ENCODE peak calls at places on chromosomes 5 and 9, in ten cellular contexts. D is Kasumi-1; A is activated B cell treated with CpG ODN at 0.5 μM for 24 hours; J is right cardiac atrium; Z is amniotic stem cell; U is MG63; I is ELR; C is NCI-H1930; W is mesothelial cell of epicardium; O is activated CD8-positive, alpha-beta memory T cell treated with anti-CD3 and anti-CD28 coated beads, Interleukin-2, amount 50 U/mL, for 48 hours. R is an unnamed sample.

GRCh38 chr9:38373679-38374078 is 18.8 kb upstream of the ALDH1B1 start:
- DNase-seq in D (no peak), A (no peak), J (no peak), Z (no peak), U (no peak), I (no peak), C (no peak), W (no peak), O (no peak), R (no peak)

GRCh38 chr5:143308726-143309125 is 94.8 kb downstream of the NR3C1 start:
- DNase-seq in D (no peak), A (no peak), J (no peak), Z (no peak), U (no peak), I (no peak), C (no peak), W (no peak), O (no peak), R (no peak)

GRCh38 chr9:93267091-93267541 is 83.2 kb downstream of the WNK2 start:
- DNase-seq in D (no peak), A (peak; percentile 15), J (no peak), Z (no peak), U (no peak), I (no peak), C (no peak), W (no peak), O (peak; percentile 47), R (no peak)

GRCh38 chr9:109997682-109998081 is 210.3 kb downstream of the C9orf152 start:
- DNase-seq in D (no peak), A (no peak), J (peak; percentile 35), Z (no peak), U (no peak), I (no peak), C (no peak), W (no peak), O (no peak), R (no peak)

GRCh38 chr5:141398608-141399007 is 861 bp downstream of the PCDHGB5 start:
- DNase-seq in D (no peak), A (no peak), J (no peak), Z (no peak), U (no peak), I (no peak), C (no peak), W (no peak), O (no peak), R (no peak)

GRCh38 chr5:14741721-14742426 is 77.4 kb downstream of the OTULIN start:
- DNase-seq in D (no peak), A (no peak), J (no peak), Z (no peak), U (no peak), I (no peak), C (no peak), W (no peak), O (no peak), R (no peak)

GRCh38 chr5:79878721-79879336 is 112.2 kb downstream of the MTX3 start:
- DNase-seq in D (peak; percentile 21), A (no peak), J (no peak), Z (no peak), U (no peak), I (peak; percentile 36), C (no peak), W (no peak), O (peak; percentile 77), R (peak; percentile 56)

GRCh38 chr5:158967566-158967965 is 132.2 kb downstream of the EBF1 start:
- DNase-seq in D (no peak), A (no peak), J (no peak), Z (no peak), U (no peak), I (peak; percentile 92), C (no peak), W (no peak), O (no peak), R (no peak)

GRCh38 chr5:126000533-126000932 is 422.7 kb upstream of the GRAMD2B start:
- DNase-seq in D (no peak), A (no peak), J (no peak), Z (no peak), U (no peak), I (no peak), C (peak; percentile 10), W (no peak), O (no peak), R (no peak)

GRCh38 chr9:81759680-81760215 is 70.4 kb upstream of the TLE1 start:
- DNase-seq in D (no peak), A (no peak), J (peak; percentile 41), Z (peak; percentile 90), U (peak; percentile 73), I (peak; percentile 94), C (no peak), W (no peak), O (no peak), R (no peak)

GRCh38 chr9:96859461-96860198 is 5.3 kb upstream of the ZNF782 start:
- DNase-seq in D (no peak), A (no peak), J (no peak), Z (peak; percentile 69), U (peak; percentile 50), I (peak; percentile 97), C (no peak), W (no peak), O (no peak), R (no peak)

GRCh38 chr5:81125959-81126358 is 107.2 kb upstream of the CKMT2 start:
- DNase-seq in D (no peak), A (no peak), J (peak; percentile 22), Z (no peak), U (no peak), I (no peak), C (no peak), W (no peak), O (no peak), R (no peak)

GRCh38 chr5:59709833-59710232 is 183.7 kb downstream of the PDE4D start:
- DNase-seq in D (no peak), A (no peak), J (peak; percentile 12), Z (no peak), U (peak; percentile 74), I (peak; percentile 92), C (no peak), W (no peak), O (no peak), R (no peak)

GRCh38 chr9:19992556-19992955 is 203.7 kb upstream of the SLC24A2 start:
- DNase-seq in D (no peak), A (no peak), J (no peak), Z (peak; percentile 37), U (peak; percentile 65), I (peak; percentile 80), C (no peak), W (no peak), O (no peak), R (no peak)

GRCh38 chr5:58477760-58478159 is 13.5 kb upstream of the GAPT start:
- DNase-seq in D (peak; percentile 47), A (no peak), J (no peak), Z (no peak), U (no peak), I (no peak), C (no peak), W (no peak), O (no peak), R (no peak)

GRCh38 chr5:107889387-107889786 is 218.7 kb upstream of the EFNA5 start:
- DNase-seq in D (no peak), A (no peak), J (no peak), Z (no peak), U (no peak), I (no peak), C (no peak), W (no peak), O (no peak), R (no peak)

GRCh38 chr9:137302176-137303030 is at the start of gene NRARP:
- DNase-seq in D (peak; percentile 74), A (peak; percentile 95), J (peak; percentile 91), Z (no peak), U (peak; percentile 70), I (peak; percentile 80), C (peak; percentile 71), W (peak; percentile 83), O (peak; percentile 98), R (peak; percentile 77)

GRCh38 chr9:114626415-114627029 is 15.4 kb downstream of the TMEM268 start:
- DNase-seq in D (no peak), A (no peak), J (no peak), Z (no peak), U (no peak), I (no peak), C (no peak), W (no peak), O (no peak), R (no peak)

GRCh38 chr9:2414465-2414864 is 207.1 kb upstream of the VLDLR start:
- DNase-seq in D (no peak), A (no peak), J (no peak), Z (no peak), U (no peak), I (no peak), C (no peak), W (no peak), O (no peak), R (no peak)

GRCh38 chr5:657570-657969 is 35.6 kb downstream of the TPPP start:
- DNase-seq in D (peak; percentile 13), A (no peak), J (peak; percentile 0), Z (peak; percentile 54), U (peak; percentile 42), I (peak; percentile 96), C (no peak), W (no peak), O (no peak), R (no peak)

GRCh38 chr5:141040093-141040762 is 10.9 kb upstream of the PCDHB1 start:
- DNase-seq in D (no peak), A (no peak), J (peak; percentile 18), Z (no peak), U (no peak), I (no peak), C (peak; percentile 67), W (peak; percentile 60), O (no peak), R (peak; percentile 77)

GRCh38 chr9:127761491-127761904 is 17.0 kb downstream of the SH2D3C start:
- DNase-seq in D (no peak), A (no peak), J (no peak), Z (no peak), U (no peak), I (no peak), C (no peak), W (no peak), O (no peak), R (no peak)

GRCh38 chr9:19184144-19184917 is 46.2 kb upstream of the DENND4C start:
- DNase-seq in D (peak; percentile 81), A (peak; percentile 26), J (peak; percentile 81), Z (peak; percentile 46), U (peak; percentile 92), I (peak; percentile 87), C (no peak), W (no peak), O (peak; percentile 80), R (peak; percentile 61)

GRCh38 chr5:668299-668995 is 24.7 kb downstream of the TPPP start:
- DNase-seq in D (no peak), A (no peak), J (peak; percentile 13), Z (no peak), U (no peak), I (no peak), C (no peak), W (no peak), O (no peak), R (no peak)

GRCh38 chr9:107693620-107694326 is 204.2 kb upstream of the KLF4 start:
- DNase-seq in D (no peak), A (no peak), J (no peak), Z (no peak), U (peak; percentile 49), I (peak; percentile 8), C (no peak), W (no peak), O (no peak), R (no peak)

GRCh38 chr5:123810253-123810652 is 298.3 kb downstream of the CSNK1G3 start:
- DNase-seq in D (no peak), A (no peak), J (peak; percentile 9), Z (no peak), U (no peak), I (no peak), C (no peak), W (no peak), O (no peak), R (no peak)

GRCh38 chr5:317086-317811 is 4.3 kb upstream of the AHRR start:
- DNase-seq in D (peak; percentile 55), A (peak; percentile 57), J (no peak), Z (no peak), U (peak; percentile 78), I (peak; percentile 89), C (peak; percentile 84), W (peak; percentile 60), O (peak; percentile 83), R (peak; percentile 88)